ENCODE peak calls at places on chromosomes 6 and 20, in eight cellular contexts. T, X, M, U, W, S, N and R are unnamed samples.

GRCh38 chr20:41229259-41229658 is 88.3 kb downstream of the ZHX3 start:
- DNase-seq in N (no peak), X (no peak), S (no peak), W (no peak), U (no peak), T (no peak), M (no peak), R (no peak)

GRCh38 chr6:21970560-21970959 is 326.3 kb downstream of the PRL start:
- DNase-seq in M (no peak), T (no peak), N (no peak), S (no peak), W (no peak), X (no peak), U (no peak), R (no peak)

GRCh38 chr6:89834884-89835792 is 5.5 kb downstream of the CASP8AP2 start:
- DNase-seq in T (no peak), X (no peak), W (no peak), N (no peak), U (peak; percentile 87), M (no peak), S (no peak), R (no peak)

GRCh38 chr20:10611357-10611756 is 62.4 kb downstream of the JAG1 start:
- DNase-seq in S (peak; percentile 50), W (no peak), X (peak; percentile 38), M (no peak), N (no peak), U (no peak), T (no peak), R (no peak)

GRCh38 chr6:108604156-108604555 is 43.4 kb downstream of the FOXO3 start:
- DNase-seq in S (no peak), U (no peak), W (no peak), T (no peak), N (no peak), X (no peak), M (no peak), R (no peak)

GRCh38 chr20:4233520-4233919 is 218.2 kb upstream of the RNF24 start:
- DNase-seq in U (no peak), X (no peak), S (no peak), T (no peak), M (no peak), N (no peak), W (no peak), R (no peak)

GRCh38 chr6:52976591-52977035 is 18.5 kb downstream of the GSTA4 start:
- DNase-seq in W (no peak), M (peak; percentile 83), S (peak; percentile 28), X (no peak), N (no peak), U (no peak), T (no peak), R (peak; percentile 86)

GRCh38 chr6:7392402-7392801 is 2.8 kb downstream of the RIOK1 start:
- DNase-seq in U (no peak), S (no peak), N (no peak), M (no peak), X (no peak), T (no peak), W (no peak), R (no peak)

GRCh38 chr20:63100926-63101699 is 94.3 kb upstream of the BHLHE23 start:
- DNase-seq in T (no peak), N (no peak), U (no peak), M (no peak), S (peak; percentile 5), W (peak; percentile 52), X (no peak), R (no peak)

DNA sequence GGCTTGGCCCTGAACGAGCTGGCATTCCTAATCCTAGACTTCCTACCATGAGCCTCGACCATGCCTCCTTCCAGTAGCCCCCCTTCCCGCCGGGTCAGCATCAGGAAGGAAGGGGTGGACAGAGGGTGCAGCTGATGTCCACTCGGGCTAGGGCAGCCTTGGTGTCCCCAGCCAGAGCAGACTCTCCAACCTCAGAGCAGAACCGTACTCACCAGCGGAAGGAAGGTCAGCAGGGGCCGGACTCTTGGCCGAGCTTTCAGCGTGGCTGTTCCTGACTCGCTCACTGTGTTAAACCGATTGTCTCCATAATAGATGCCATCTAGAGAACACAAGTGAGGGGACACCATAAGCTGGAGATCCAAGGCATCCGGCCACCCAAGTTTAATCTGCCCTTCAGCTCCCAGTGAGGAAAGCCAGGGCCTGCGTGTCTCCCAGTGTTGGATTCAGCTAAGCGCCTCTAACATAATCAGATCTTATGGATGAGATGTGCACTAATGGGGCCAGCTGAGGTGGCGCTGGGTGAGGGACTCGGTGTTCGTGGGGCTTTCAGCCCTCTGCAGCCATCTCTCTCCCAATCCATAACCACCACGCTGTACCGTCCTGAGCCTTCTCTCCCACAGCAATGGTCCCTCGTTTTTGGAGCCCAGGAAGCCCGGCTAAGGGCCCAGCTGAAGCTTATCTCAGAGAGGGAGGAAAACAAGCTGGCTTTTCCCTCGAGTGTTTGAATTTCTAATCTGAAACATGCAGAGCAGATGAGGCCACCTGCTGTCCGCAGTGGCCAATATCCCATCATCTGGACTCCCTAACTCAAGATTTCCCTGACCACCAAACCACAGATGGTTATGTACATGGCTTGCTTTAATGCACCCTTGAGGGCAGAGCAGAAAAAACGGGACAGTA is 13.7 kb downstream of the C6orf132 start:
- DNase-seq in S (no peak), X (no peak), M (no peak), N (no peak), U (no peak), W (peak; percentile 80), T (no peak), R (no peak)
- TF ChIP-seq POLR2AphosphoS5 in S (no peak), X (no peak), M (no peak), N (no peak), U (no peak), W (peak; percentile 62), T (no peak), R (no peak)

GRCh38 chr20:3166338-3166912 is 6.8 kb upstream of the FASTKD5 start:
- DNase-seq in N (no peak), S (no peak), M (no peak), T (no peak), X (peak; percentile 26), W (no peak), U (no peak), R (no peak)

GRCh38 chr20:3167738-3168078 is 5.6 kb downstream of the LZTS3 start:
- DNase-seq in W (no peak), M (no peak), U (no peak), T (no peak), S (no peak), N (no peak), X (no peak), R (no peak)

GRCh38 chr20:3168079-3168828 is 5.1 kb downstream of the LZTS3 start:
- DNase-seq in M (peak; percentile 78), U (no peak), N (no peak), W (peak; percentile 41), X (peak; percentile 44), S (peak; percentile 64), T (no peak), R (no peak)

GRCh38 chr20:3165473-3166337 is 6.0 kb upstream of the FASTKD5 start:
- DNase-seq in S (peak; percentile 59), T (no peak), U (no peak), N (no peak), W (no peak), X (no peak), M (no peak), R (no peak)

DNA sequence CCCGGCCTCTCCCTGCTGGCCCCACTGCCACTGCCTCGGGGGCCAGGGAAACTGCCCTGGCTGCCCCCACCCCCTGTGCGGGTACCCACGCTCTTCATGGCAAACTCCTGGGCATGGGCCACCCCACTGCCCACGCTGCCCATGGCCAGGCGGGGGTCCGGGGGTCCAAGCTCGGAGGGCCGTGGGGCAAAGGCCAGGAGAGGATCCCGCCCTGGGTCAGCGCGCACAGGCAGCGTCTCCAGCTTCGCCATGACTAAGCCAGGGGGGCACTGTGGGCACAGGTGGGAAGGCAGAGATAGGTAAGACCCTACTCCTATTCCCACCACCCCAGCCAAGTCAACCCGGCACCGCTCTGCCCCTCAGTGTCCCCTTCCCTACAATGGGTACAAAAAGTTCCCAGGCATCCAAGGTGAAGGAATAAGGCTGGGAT is 6.4 kb downstream of the LZTS3 start:
- DNase-seq in N (no peak), W (no peak), T (no peak), X (peak; percentile 16), M (no peak), S (no peak), U (no peak), R (no peak)
- TF ChIP-seq POLR2AphosphoS5 in N (no peak), W (no peak), T (no peak), X (no peak), M (no peak), S (no peak), U (no peak), R (no peak)

GRCh38 chr20:35711588-35712209 is 12.5 kb downstream of the ROMO1 start:
- DNase-seq in U (no peak), T (no peak), W (no peak), X (no peak), N (no peak), M (no peak), S (no peak), R (no peak)

GRCh38 chr20:35710884-35711587 is 11.8 kb downstream of the ROMO1 start:
- DNase-seq in X (no peak), M (no peak), S (no peak), N (no peak), W (no peak), U (no peak), T (no peak), R (no peak)

GRCh38 chr20:35709269-35709668 is 10.1 kb downstream of the ROMO1 start:
- DNase-seq in X (no peak), N (no peak), T (no peak), M (no peak), U (no peak), S (no peak), W (no peak), R (no peak)

GRCh38 chr20:35708502-35708901 is 9.3 kb downstream of the ROMO1 start:
- DNase-seq in M (no peak), U (no peak), T (no peak), S (no peak), N (no peak), W (no peak), X (no peak), R (no peak)

DNA sequence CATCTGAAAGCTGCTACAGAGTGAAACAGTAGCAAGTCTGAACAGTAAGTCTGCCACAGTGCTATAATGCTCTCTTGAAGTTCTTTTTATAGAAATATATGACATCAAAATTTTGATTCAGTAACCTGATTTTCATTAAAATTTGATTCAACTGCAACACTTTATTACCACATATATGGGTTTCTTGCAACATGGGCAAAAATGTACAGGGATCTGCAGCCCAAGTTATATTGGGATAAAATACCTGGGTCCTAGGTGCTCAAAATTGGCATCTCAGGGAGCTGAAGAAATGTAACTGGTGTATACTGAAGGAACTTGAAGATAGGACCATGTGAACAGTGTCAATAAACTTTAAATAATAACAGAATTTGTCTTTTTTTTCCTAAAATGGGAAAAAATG is 10.8 kb downstream of the ROMO1 start:
- DNase-seq in W (no peak), S (no peak), U (no peak), X (no peak), T (no peak), M (no peak), N (no peak), R (no peak)
- TF ChIP-seq POLR2AphosphoS5 in W (no peak), S (no peak), U (no peak), X (no peak), T (no peak), M (no peak), N (no peak), R (no peak)

DNA sequence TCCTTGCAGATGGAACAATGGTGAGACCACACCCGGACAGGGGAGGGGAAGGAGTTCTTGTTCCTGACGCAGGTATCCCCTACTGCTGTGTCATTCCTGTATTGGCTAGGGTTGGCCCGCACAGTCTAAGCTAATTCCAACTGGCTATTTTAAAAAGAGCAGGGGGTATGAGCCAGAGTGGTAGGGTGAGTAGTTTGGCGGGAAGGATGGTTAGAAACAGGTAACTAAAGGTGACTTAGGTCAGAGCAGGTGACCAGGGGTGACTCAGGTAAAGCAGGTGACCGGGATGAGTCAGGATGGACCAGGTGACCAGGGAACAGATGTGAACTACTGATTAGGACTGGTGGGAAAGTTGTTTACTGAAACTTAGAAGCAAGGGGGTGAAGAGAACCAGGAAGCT is 58.0 kb downstream of the ZNF292 start:
- DNase-seq in M (no peak), W (no peak), S (peak; percentile 39), N (peak; percentile 7), T (peak; percentile 34), X (no peak), U (no peak), R (no peak)
- TF ChIP-seq POLR2AphosphoS5 in M (no peak), W (no peak), S (no peak), N (no peak), T (no peak), X (no peak), U (no peak), R (no peak)